ENCODE peak calls at places on chromosomes 16 and 17, in eight cellular contexts. L is SK-N-SH, H is endodermal cell, Z is MM.1S, W is IMR-90, G is mesendoderm, R is mesenchymal stem cell, S is H9. P is an unnamed sample.

GRCh38 chr16:68298907-68299515 is 11.7 kb downstream of the SLC7A6OS start:
- DNase-seq in G (peak), R (peak), L (no peak), W (peak), S (no peak), Z (no peak), H (no peak), P (no peak)

GRCh38 chr16:74748042-74748709 is 26.4 kb downstream of the FA2H start:
- DNase-seq in Z (no peak), S (no peak), G (no peak), H (no peak), R (no peak), L (no peak), W (no peak), P (no peak)

GRCh38 chr17:28612936-28613872 is 781 bp downstream of the RSKR start:
- DNase-seq in L (peak), H (peak), S (peak), Z (peak), G (peak), R (peak), W (peak), P (peak)

GRCh38 chr17:40516581-40517285 is 15.3 kb upstream of the TNS4 start:
- DNase-seq in H (peak), G (peak), S (no peak), W (no peak), R (peak), Z (peak), L (peak), P (no peak)

GRCh38 chr16:26598061-26598460 is 468.7 kb upstream of the C16orf82 start:
- DNase-seq in H (peak), W (no peak), Z (no peak), L (no peak), S (no peak), G (peak), R (no peak), P (no peak)

GRCh38 chr17:59695943-59696681 is 11.1 kb downstream of the PTRH2 start:
- DNase-seq in S (no peak), G (peak), Z (no peak), W (no peak), R (peak), L (no peak), H (no peak), P (no peak)

GRCh38 chr17:74872313-74873035 is at the start of gene FDXR:
- DNase-seq in S (no peak), R (no peak), H (no peak), W (peak), G (no peak), Z (no peak), L (no peak), P (no peak)

GRCh38 chr17:12964162-12964561 is 53.7 kb downstream of the ELAC2 start:
- DNase-seq in R (no peak), L (no peak), H (no peak), W (no peak), G (no peak), Z (no peak), S (no peak), P (no peak)

GRCh38 chr17:72906306-72906705 is 186.2 kb downstream of the SLC39A11 start:
- DNase-seq in S (no peak), G (no peak), R (no peak), Z (no peak), L (no peak), W (no peak), H (no peak), P (no peak)

GRCh38 chr17:55023626-55024025 is 55.1 kb downstream of the STXBP4 start:
- DNase-seq in S (no peak), G (no peak), W (peak), R (no peak), L (no peak), Z (no peak), H (no peak), P (no peak)

GRCh38 chr16:89900885-89901284 is 17.8 kb upstream of the MC1R start:
- DNase-seq in L (no peak), G (no peak), R (no peak), W (no peak), Z (no peak), H (no peak), S (no peak), P (no peak)

GRCh38 chr17:73203135-73203787 is 10.4 kb downstream of the COG1 start:
- DNase-seq in Z (no peak), L (no peak), R (no peak), G (no peak), W (no peak), S (no peak), H (no peak), P (no peak)

GRCh38 chr16:85577899-85578598 is 35.1 kb upstream of the GSE1 start:
- DNase-seq in W (no peak), S (no peak), H (no peak), L (no peak), G (no peak), R (no peak), Z (no peak), P (no peak)

GRCh38 chr16:78505544-78506371 is 406.3 kb downstream of the WWOX start:
- DNase-seq in Z (no peak), S (peak), W (no peak), L (no peak), H (peak), R (no peak), G (peak), P (no peak)

GRCh38 chr17:21464611-21465021 is 88.5 kb downstream of the KCNJ12 start:
- DNase-seq in R (no peak), Z (no peak), H (peak), S (no peak), W (no peak), G (peak), L (no peak), P (no peak)

GRCh38 chr16:88050952-88051660 is 99.9 kb downstream of the BANP start:
- DNase-seq in L (no peak), G (no peak), H (no peak), R (no peak), S (no peak), W (no peak), Z (no peak), P (no peak)

GRCh38 chr17:6450926-6451717 is 6.9 kb downstream of the PIMREG start:
- DNase-seq in W (no peak), R (no peak), L (no peak), G (no peak), H (no peak), S (no peak), Z (no peak), P (peak)

GRCh38 chr16:87086575-87086974 is 230.6 kb downstream of the C16orf95 start:
- DNase-seq in R (no peak), Z (no peak), W (peak), H (no peak), L (no peak), S (no peak), G (peak), P (no peak)

GRCh38 chr16:9706217-9706616 is 476.0 kb downstream of the GRIN2A start:
- DNase-seq in L (no peak), R (peak), S (no peak), G (no peak), H (no peak), Z (no peak), W (no peak), P (no peak)

GRCh38 chr16:644556-644955 is 2.9 kb downstream of the MCRIP2 start:
- DNase-seq in Z (no peak), W (no peak), R (no peak), S (no peak), G (no peak), L (no peak), H (no peak), P (no peak)

GRCh38 chr16:645852-646678 is 3.1 kb upstream of the WDR90 start:
- DNase-seq in R (no peak), G (no peak), L (no peak), W (no peak), H (no peak), Z (no peak), S (no peak), P (no peak)

GRCh38 chr16:647173-647902 is 1.8 kb upstream of the WDR90 start:
- DNase-seq in Z (no peak), R (no peak), G (no peak), H (no peak), S (no peak), L (no peak), W (no peak), P (peak)

GRCh38 chr16:648071-648785 is 937 bp upstream of the WDR90 start:
- DNase-seq in R (no peak), Z (peak), H (peak), L (peak), S (peak), G (no peak), W (no peak), P (peak)

GRCh38 chr16:646679-647172 is 2.4 kb upstream of the WDR90 start:
- DNase-seq in Z (no peak), S (no peak), R (no peak), L (no peak), W (no peak), G (no peak), H (no peak), P (no peak)
- H3K9ac ChIP-seq in Z (no peak), S (no peak), R (no peak), L (no peak), W (no peak), G (no peak), H (no peak), P (peak)

GRCh38 chr16:82507271-82507670 is 119.5 kb upstream of the CDH13 start:
- DNase-seq in H (peak), S (peak), W (no peak), Z (no peak), G (peak), R (no peak), L (no peak), P (no peak)
- H3K9ac ChIP-seq in H (no peak), S (no peak), W (no peak), Z (no peak), G (no peak), R (no peak), L (no peak), P (no peak)

GRCh38 chr17:50219345-50219744 is 17.9 kb upstream of the COL1A1 start:
- DNase-seq in G (no peak), S (no peak), R (peak), Z (no peak), L (no peak), H (peak), W (peak), P (no peak)
- H3K9ac ChIP-seq in G (no peak), S (no peak), R (peak), Z (no peak), L (peak), H (peak), W (peak), P (no peak)

GRCh38 chr16:61726125-61726524 is 310.1 kb downstream of the CDH8 start:
- DNase-seq in G (no peak), Z (no peak), R (no peak), H (no peak), S (no peak), L (no peak), W (no peak), P (no peak)

GRCh38 chr16:61721561-61721960 is 314.7 kb downstream of the CDH8 start:
- DNase-seq in W (no peak), G (no peak), S (no peak), L (no peak), Z (no peak), R (no peak), H (no peak), P (no peak)
- H3K9ac ChIP-seq in W (no peak), G (no peak), S (no peak), L (no peak), Z (no peak), R (no peak), H (no peak), P (no peak)

GRCh38 chr17:4806770-4807533 is at the start of gene PLD2:
- DNase-seq in Z (peak), G (peak), R (peak), W (peak), S (peak), H (peak), L (peak), P (peak)

GRCh38 chr17:4802228-4802627 is at the start of gene C17orf114:
- DNase-seq in R (no peak), Z (no peak), W (no peak), G (no peak), S (no peak), L (no peak), H (no peak), P (no peak)

GRCh38 chr17:4808378-4808767 is 1.4 kb downstream of the PLD2 start:
- DNase-seq in G (no peak), R (no peak), S (no peak), H (no peak), L (no peak), W (no peak), Z (no peak), P (no peak)

GRCh38 chr17:4807534-4808377 is 804 bp downstream of the PLD2 start:
- DNase-seq in H (peak), L (peak), W (no peak), Z (no peak), S (no peak), G (no peak), R (no peak), P (no peak)

DNA sequence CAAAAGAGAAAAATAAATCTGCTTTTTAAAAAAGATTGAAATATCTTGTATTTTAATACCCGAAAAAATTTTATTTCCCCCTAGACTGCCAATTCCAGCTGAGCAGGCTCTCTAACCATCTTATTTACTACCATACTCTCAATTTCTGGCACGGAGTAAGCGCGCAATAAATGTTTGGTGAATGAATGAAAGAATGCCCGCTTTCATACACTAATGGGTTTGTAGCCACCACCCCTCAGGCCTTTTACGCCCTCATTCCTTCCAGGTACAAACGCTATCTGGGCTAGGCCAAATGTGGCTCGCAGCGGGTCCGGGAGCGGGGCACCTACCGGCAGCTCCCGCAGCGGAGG is 557 bp upstream of the PLD2 start:
- DNase-seq in L (no peak), S (no peak), H (no peak), W (no peak), R (peak), G (no peak), Z (no peak), P (peak)
- H3K9ac ChIP-seq in L (peak), S (no peak), H (peak), W (peak), R (peak), G (peak), Z (peak), P (peak)